ENCODE peak calls at places on chromosomes 6 and 20, in seven cellular contexts. U is H1, J is mesendoderm, P is K562, K is astrocyte, V is IMR-90, C is fibroblast of lung. M is an unnamed sample.

GRCh38 chr20:8621021-8621420 is 447.9 kb upstream of the PLCB4 start:
- DNase-seq in U (no peak), J (no peak), P (no peak), K (no peak), V (no peak), C (no peak), M (no peak)

GRCh38 chr6:1145756-1146218 is 166.1 kb upstream of the FOXQ1 start:
- DNase-seq in U (no peak), J (no peak), P (no peak), K (no peak), V (no peak), C (no peak), M (no peak)

GRCh38 chr6:35489995-35490791 is 6.7 kb downstream of the TEAD3 start:
- DNase-seq in U (no peak), J (peak; percentile 93), P (peak; percentile 89), K (peak; percentile 67), V (peak; percentile 81), C (peak; percentile 88), M (no peak)

GRCh38 chr6:170082531-170083187 is 208.2 kb downstream of the DLL1 start:
- DNase-seq in U (no peak), J (no peak), P (no peak), K (no peak), V (no peak), C (no peak), M (no peak)

GRCh38 chr6:155004576-155005345 is 9.6 kb downstream of the TIAM2 start:
- DNase-seq in U (no peak), J (no peak), P (no peak), K (no peak), V (no peak), C (no peak), M (no peak)

GRCh38 chr20:40654876-40655275 is 34.2 kb downstream of the MAFB start:
- DNase-seq in U (no peak), J (no peak), P (no peak), K (no peak), V (no peak), C (no peak), M (no peak)

GRCh38 chr6:104558746-104559145 is 301.0 kb downstream of the HACE1 start:
- DNase-seq in U (no peak), J (no peak), P (no peak), K (no peak), V (no peak), C (no peak), M (no peak)

GRCh38 chr6:145964948-145965366 is 799 bp upstream of the SHPRH start:
- DNase-seq in U (no peak), J (no peak), P (no peak), K (no peak), V (no peak), C (no peak), M (no peak)

GRCh38 chr6:170276369-170277057 is 14.4 kb downstream of the DLL1 start:
- DNase-seq in U (no peak), J (no peak), P (no peak), K (no peak), V (no peak), C (no peak), M (no peak)

GRCh38 chr20:50762435-50763201 is 31.2 kb downstream of the PARD6B start:
- DNase-seq in U (peak; percentile 41), J (no peak), P (no peak), K (peak; percentile 62), V (peak; percentile 76), C (peak; percentile 70), M (no peak)
- H3K9ac ChIP-seq in U (no peak overlapping the region), J (no peak overlapping the region), P (no peak overlapping the region), K (peak overlapping the region; percentile 38), V (no peak overlapping the region), C (no peak overlapping the region), M (peak overlapping the region; percentile 71)

GRCh38 chr6:90583783-90584481 is 2.9 kb downstream of the MAP3K7 start:
- DNase-seq in U (no peak), J (no peak), P (no peak), K (no peak), V (no peak), C (no peak), M (no peak)
- H3K4me2 ChIP-seq in U (no peak overlapping the region), J (no peak overlapping the region), P (no peak overlapping the region), K (peak overlapping the region; percentile 90), V (peak overlapping the region; percentile 93), C (peak overlapping the region; percentile 89), M (peak overlapping the region; percentile 83)

GRCh38 chr6:148240866-148241477 is 101.7 kb upstream of the SASH1 start:
- DNase-seq in U (no peak), J (no peak), P (no peak), K (peak; percentile 42), V (peak; percentile 25), C (peak; percentile 45), M (no peak)
- H3K9ac ChIP-seq in U (no peak overlapping the region), J (no peak overlapping the region), P (no peak overlapping the region), K (peak overlapping the region; percentile 56), V (no peak overlapping the region), C (no peak overlapping the region), M (no peak overlapping the region)

GRCh38 chr20:54020348-54020747 is 50.0 kb downstream of the BCAS1 start:
- DNase-seq in U (no peak), J (no peak), P (no peak), K (no peak), V (no peak), C (no peak), M (no peak)

GRCh38 chr20:54025166-54025835 is 45.1 kb downstream of the BCAS1 start:
- DNase-seq in U (no peak), J (peak; percentile 45), P (no peak), K (peak; percentile 89), V (no peak), C (peak; percentile 89), M (no peak)

GRCh38 chr20:54020868-54021267 is 49.5 kb downstream of the BCAS1 start:
- DNase-seq in U (no peak), J (no peak), P (no peak), K (no peak), V (no peak), C (no peak), M (no peak)

GRCh38 chr20:54021446-54022235 is 48.8 kb downstream of the BCAS1 start:
- DNase-seq in U (no peak), J (no peak), P (no peak), K (no peak), V (no peak), C (no peak), M (no peak)

GRCh38 chr20:54023406-54023805 is 47.0 kb downstream of the BCAS1 start:
- DNase-seq in U (no peak), J (no peak), P (no peak), K (no peak), V (no peak), C (no peak), M (no peak)
- H3K4me2 ChIP-seq in U (no peak overlapping the region), J (no peak overlapping the region), P (no peak overlapping the region), K (no peak overlapping the region), V (no peak overlapping the region), C (no peak overlapping the region), M (no peak overlapping the region)